ENCODE peak calls at places on chromosomes 3 and 15, in five cellular contexts. One of them, this sample, is unnamed.

GRCh38 chr15:70180186-70180875 is 82.6 kb upstream of the TLE3 start:
- DNase-seq in IMR-90: no peak
- DNase-seq in GM12878: no peak
- DNase-seq in testis: no peak
- DNase-seq in body of pancreas: no peak
- DNase-seq in this sample: no peak

GRCh38 chr15:99106417-99107220 is 1.7 kb downstream of the SYNM start:
- DNase-seq in IMR-90: peak
- DNase-seq in GM12878: no peak
- DNase-seq in testis: no peak
- DNase-seq in body of pancreas: peak
- DNase-seq in this sample: no peak

GRCh38 chr15:77347197-77347596 is 72.7 kb downstream of the PEAK1 start:
- DNase-seq in IMR-90: no peak
- DNase-seq in GM12878: no peak
- DNase-seq in testis: no peak
- DNase-seq in body of pancreas: no peak
- DNase-seq in this sample: peak

GRCh38 chr3:189701934-189702693 is 70.9 kb downstream of the TP63 start:
- DNase-seq in IMR-90: no peak
- DNase-seq in GM12878: no peak
- DNase-seq in testis: no peak
- DNase-seq in body of pancreas: no peak
- DNase-seq in this sample: no peak

GRCh38 chr15:94416829-94417228 is 185.5 kb downstream of the MCTP2 start:
- DNase-seq in IMR-90: no peak
- DNase-seq in GM12878: no peak
- DNase-seq in testis: no peak
- DNase-seq in body of pancreas: no peak
- DNase-seq in this sample: no peak

GRCh38 chr3:157595259-157595658 is 92.0 kb upstream of the VEPH1 start:
- DNase-seq in IMR-90: no peak
- DNase-seq in GM12878: no peak
- DNase-seq in testis: no peak
- DNase-seq in body of pancreas: no peak
- DNase-seq in this sample: no peak

GRCh38 chr15:90665288-90666134 is 51.6 kb upstream of the BLM start:
- DNase-seq in IMR-90: peak
- DNase-seq in GM12878: peak
- DNase-seq in testis: peak
- DNase-seq in body of pancreas: peak
- DNase-seq in this sample: peak

GRCh38 chr15:64623347-64624024 is 151.9 kb downstream of the RBPMS2 start:
- DNase-seq in IMR-90: peak
- DNase-seq in GM12878: peak
- DNase-seq in testis: no peak
- DNase-seq in body of pancreas: no peak
- DNase-seq in this sample: peak

GRCh38 chr3:107217161-107217560 is 160.1 kb upstream of the CCDC54 start:
- DNase-seq in IMR-90: peak
- DNase-seq in GM12878: no peak
- DNase-seq in testis: no peak
- DNase-seq in body of pancreas: no peak
- DNase-seq in this sample: no peak

GRCh38 chr3:185405664-185406063 is 42.7 kb downstream of the MAP3K13 start:
- DNase-seq in IMR-90: no peak
- DNase-seq in GM12878: no peak
- DNase-seq in testis: no peak
- DNase-seq in body of pancreas: no peak
- DNase-seq in this sample: no peak

GRCh38 chr3:85603378-85603777 is 644.6 kb downstream of the CADM2 start:
- DNase-seq in IMR-90: no peak
- DNase-seq in GM12878: no peak
- DNase-seq in testis: no peak
- DNase-seq in body of pancreas: no peak
- DNase-seq in this sample: no peak

GRCh38 chr3:48694610-48695051 is 8.9 kb upstream of the NCKIPSD start:
- DNase-seq in IMR-90: peak
- DNase-seq in GM12878: no peak
- DNase-seq in testis: peak
- DNase-seq in body of pancreas: peak
- DNase-seq in this sample: no peak

GRCh38 chr3:178561239-178561638 is 25.0 kb downstream of the KCNMB2 start:
- DNase-seq in IMR-90: no peak
- DNase-seq in GM12878: no peak
- DNase-seq in testis: no peak
- DNase-seq in body of pancreas: no peak
- DNase-seq in this sample: no peak

GRCh38 chr15:27250223-27250622 is 279.2 kb downstream of the GABRG3 start:
- DNase-seq in IMR-90: no peak
- DNase-seq in GM12878: no peak
- DNase-seq in testis: no peak
- DNase-seq in body of pancreas: no peak
- DNase-seq in this sample: no peak

GRCh38 chr15:27089676-27090075 is 118.7 kb downstream of the GABRG3 start:
- DNase-seq in IMR-90: no peak
- DNase-seq in GM12878: no peak
- DNase-seq in testis: no peak
- DNase-seq in body of pancreas: no peak
- DNase-seq in this sample: no peak

GRCh38 chr3:100100454-100100853 is 13.8 kb downstream of the FILIP1L start:
- DNase-seq in IMR-90: peak
- DNase-seq in GM12878: no peak
- DNase-seq in testis: no peak
- DNase-seq in body of pancreas: no peak
- DNase-seq in this sample: no peak

GRCh38 chr15:60840703-60841411 is 361.9 kb upstream of the ICE2 start:
- DNase-seq in IMR-90: no peak
- DNase-seq in GM12878: no peak
- DNase-seq in testis: no peak
- DNase-seq in body of pancreas: no peak
- DNase-seq in this sample: no peak

GRCh38 chr15:67095834-67096366 is 30.5 kb downstream of the SMAD3 start:
- DNase-seq in IMR-90: no peak
- DNase-seq in GM12878: no peak
- DNase-seq in testis: no peak
- DNase-seq in body of pancreas: no peak
- DNase-seq in this sample: no peak

GRCh38 chr15:52790166-52790708 is at the start of gene ONECUT1:
- DNase-seq in IMR-90: peak
- DNase-seq in GM12878: no peak
- DNase-seq in testis: peak
- DNase-seq in body of pancreas: peak
- DNase-seq in this sample: peak

GRCh38 chr15:29986946-29987345 is 95.8 kb upstream of the GOLGA8J start:
- DNase-seq in IMR-90: no peak
- DNase-seq in GM12878: no peak
- DNase-seq in testis: no peak
- DNase-seq in body of pancreas: no peak
- DNase-seq in this sample: no peak

GRCh38 chr3:42025388-42026138 is 63.7 kb upstream of the ULK4 start:
- DNase-seq in IMR-90: peak
- DNase-seq in GM12878: no peak
- DNase-seq in testis: peak
- DNase-seq in body of pancreas: peak
- DNase-seq in this sample: peak

GRCh38 chr15:51004103-51004536 is 90.6 kb downstream of the TNFAIP8L3 start:
- DNase-seq in IMR-90: peak
- DNase-seq in GM12878: no peak
- DNase-seq in testis: no peak
- DNase-seq in body of pancreas: no peak
- DNase-seq in this sample: peak

GRCh38 chr3:134879991-134880390 is 84.9 kb downstream of the EPHB1 start:
- DNase-seq in IMR-90: no peak
- DNase-seq in GM12878: no peak
- DNase-seq in testis: no peak
- DNase-seq in body of pancreas: no peak
- DNase-seq in this sample: no peak

GRCh38 chr3:193732391-193732790 is 139.4 kb downstream of the OPA1 start:
- DNase-seq in IMR-90: peak
- DNase-seq in GM12878: no peak
- DNase-seq in testis: no peak
- DNase-seq in body of pancreas: no peak
- DNase-seq in this sample: peak

GRCh38 chr3:53216723-53217122 is 39.1 kb downstream of the TKT start:
- DNase-seq in IMR-90: no peak
- DNase-seq in GM12878: no peak
- DNase-seq in testis: no peak
- DNase-seq in body of pancreas: no peak
- DNase-seq in this sample: no peak

GRCh38 chr15:78338756-78339155 is 1.4 kb upstream of the CRABP1 start:
- DNase-seq in IMR-90: no peak
- DNase-seq in GM12878: no peak
- DNase-seq in testis: no peak
- DNase-seq in body of pancreas: no peak
- DNase-seq in this sample: no peak

GRCh38 chr15:59918994-59919951 is 84.8 kb upstream of the FOXB1 start:
- DNase-seq in IMR-90: peak
- DNase-seq in GM12878: peak
- DNase-seq in testis: no peak
- DNase-seq in body of pancreas: no peak
- DNase-seq in this sample: no peak

GRCh38 chr15:39682366-39682765 is 100.3 kb downstream of the FSIP1 start:
- DNase-seq in IMR-90: no peak
- DNase-seq in GM12878: no peak
- DNase-seq in testis: no peak
- DNase-seq in body of pancreas: no peak
- DNase-seq in this sample: no peak

GRCh38 chr3:11734-12133 is 184.8 kb upstream of the CHL1 start:
- DNase-seq in IMR-90: no peak
- DNase-seq in GM12878: no peak
- DNase-seq in testis: peak
- DNase-seq in body of pancreas: no peak
- DNase-seq in this sample: no peak

GRCh38 chr3:25904248-25904647 is 114.4 kb downstream of the OXSM start:
- DNase-seq in IMR-90: no peak
- DNase-seq in GM12878: no peak
- DNase-seq in testis: no peak
- DNase-seq in body of pancreas: peak
- DNase-seq in this sample: no peak

GRCh38 chr15:82942691-82943090 is 9.8 kb downstream of the HOMER2 start:
- DNase-seq in IMR-90: no peak
- DNase-seq in GM12878: no peak
- DNase-seq in testis: no peak
- DNase-seq in body of pancreas: peak
- DNase-seq in this sample: no peak

GRCh38 chr3:128780438-128780837 is 54.5 kb downstream of the RAB7A start:
- DNase-seq in IMR-90: no peak
- DNase-seq in GM12878: no peak
- DNase-seq in testis: no peak
- DNase-seq in body of pancreas: no peak
- DNase-seq in this sample: no peak

GRCh38 chr15:38560456-38560926 is 4.1 kb downstream of the RASGRP1 start:
- DNase-seq in IMR-90: no peak
- DNase-seq in GM12878: no peak
- DNase-seq in testis: no peak
- DNase-seq in body of pancreas: no peak
- DNase-seq in this sample: no peak

GRCh38 chr3:122572940-122573412 is 4.5 kb upstream of the PARP15 start:
- DNase-seq in IMR-90: peak
- DNase-seq in GM12878: peak
- DNase-seq in testis: no peak
- DNase-seq in body of pancreas: no peak
- DNase-seq in this sample: no peak
- TF ChIP-seq POLR2A in IMR-90: no peak
- TF ChIP-seq POLR2A in GM12878: no peak
- TF ChIP-seq POLR2A in testis: no peak
- TF ChIP-seq POLR2A in body of pancreas: no peak
- TF ChIP-seq POLR2A in this sample: no peak

GRCh38 chr3:76812649-76813048 is 227.2 kb upstream of the ROBO2 start:
- DNase-seq in IMR-90: no peak
- DNase-seq in GM12878: no peak
- DNase-seq in testis: no peak
- DNase-seq in body of pancreas: no peak
- DNase-seq in this sample: no peak
- TF ChIP-seq POLR2A in IMR-90: no peak
- TF ChIP-seq POLR2A in GM12878: no peak
- TF ChIP-seq POLR2A in testis: no peak
- TF ChIP-seq POLR2A in body of pancreas: no peak
- TF ChIP-seq POLR2A in this sample: no peak

DNA sequence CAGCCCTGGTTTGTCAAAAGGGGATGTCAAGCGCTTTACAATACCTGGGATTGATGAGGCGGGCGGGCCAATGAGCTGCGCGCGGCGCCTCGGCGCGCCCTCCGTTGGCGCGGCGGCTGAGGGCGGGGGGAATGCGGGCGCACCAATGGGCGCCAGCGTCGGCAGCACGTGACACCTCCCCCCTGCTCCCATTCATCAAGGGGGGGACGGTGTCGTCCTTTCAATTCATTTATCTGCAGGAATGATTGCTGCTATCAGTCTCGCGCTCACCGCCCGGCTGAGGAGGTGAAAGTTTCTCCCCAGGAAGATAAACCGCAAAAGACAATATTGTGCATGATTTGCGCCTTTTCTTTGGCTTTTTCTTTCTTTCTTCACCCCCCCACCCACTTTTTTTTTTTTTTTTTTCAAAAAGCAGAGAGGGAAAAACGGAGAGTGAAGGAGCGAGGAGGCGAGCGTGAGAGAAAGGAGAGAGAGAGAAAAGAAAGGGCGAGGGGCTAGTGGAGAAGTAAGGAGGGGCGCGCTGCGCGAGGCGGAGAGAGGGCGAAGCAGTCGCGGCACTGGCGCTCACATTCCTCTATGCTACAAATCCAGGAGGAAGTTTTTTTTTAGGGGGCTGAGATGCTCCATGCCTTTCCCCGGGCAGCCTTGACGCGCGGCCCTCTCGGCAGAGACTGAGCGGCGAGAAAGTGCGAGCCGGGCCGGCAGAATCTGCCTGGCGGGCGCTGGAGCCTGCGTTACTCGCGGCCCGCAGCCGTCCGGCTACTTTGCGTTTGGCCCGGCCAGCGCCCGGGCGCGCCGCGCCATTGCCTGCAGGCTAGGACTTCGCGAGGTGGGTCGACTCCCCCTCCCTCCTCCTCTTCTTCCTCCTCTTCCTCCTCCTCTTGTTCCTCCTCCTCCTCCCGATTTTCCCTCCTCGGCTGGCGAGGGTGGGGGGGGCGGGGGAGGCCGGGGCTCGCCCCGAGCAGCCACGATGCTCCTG is at the start of gene ZIC1:
- DNase-seq in IMR-90: no peak
- DNase-seq in GM12878: no peak
- DNase-seq in testis: peak
- DNase-seq in body of pancreas: no peak
- DNase-seq in this sample: no peak
- TF ChIP-seq POLR2A in IMR-90: no peak
- TF ChIP-seq POLR2A in GM12878: no peak
- TF ChIP-seq POLR2A in testis: no peak
- TF ChIP-seq POLR2A in body of pancreas: no peak
- TF ChIP-seq POLR2A in this sample: no peak

DNA sequence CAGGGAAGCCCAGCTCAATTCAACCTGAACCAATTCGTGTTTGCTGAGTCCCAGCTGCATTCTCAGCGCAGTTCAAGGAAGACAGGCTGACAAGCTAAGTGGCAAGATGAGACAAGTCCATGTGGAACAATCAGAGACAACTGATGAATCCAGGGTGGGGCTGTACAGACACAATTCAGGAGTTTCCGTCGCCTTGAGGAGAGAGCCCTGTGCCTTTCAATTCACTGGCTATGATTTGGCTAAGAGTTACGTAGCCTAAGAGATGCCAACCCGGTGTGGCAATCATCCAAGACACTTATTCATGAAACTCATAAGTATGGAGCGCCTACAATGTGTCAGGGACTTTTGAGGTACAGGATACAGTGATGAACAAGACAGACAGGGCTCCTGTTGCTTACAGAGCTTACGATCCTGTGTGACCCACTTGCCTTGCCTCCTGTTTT is 15.5 kb upstream of the ZBED2 start:
- DNase-seq in IMR-90: no peak
- DNase-seq in GM12878: no peak
- DNase-seq in testis: no peak
- DNase-seq in body of pancreas: no peak
- DNase-seq in this sample: no peak
- TF ChIP-seq POLR2A in IMR-90: no peak
- TF ChIP-seq POLR2A in GM12878: no peak
- TF ChIP-seq POLR2A in testis: no peak
- TF ChIP-seq POLR2A in body of pancreas: no peak
- TF ChIP-seq POLR2A in this sample: no peak